ENCODE peak calls at places on chromosomes 4 and X, in five cellular contexts. One of them, this sample, is unnamed. For H3K36me3 and H3K27me3, the result is how much of the 10 kb centered on the place peaks cover.

GRCh38 chrX:40772290-40772689 is 36.9 kb upstream of the MED14 start:
- DNase-seq in uterus: no peak
- DNase-seq in thoracic aorta: no peak
- DNase-seq in right lobe of liver: no peak
- DNase-seq in cardiac muscle cell: no peak
- DNase-seq in this sample: no peak

GRCh38 chr4:136831553-136831952 is 700.7 kb downstream of the PCDH18 start:
- DNase-seq in uterus: no peak
- DNase-seq in thoracic aorta: no peak
- DNase-seq in right lobe of liver: no peak
- DNase-seq in cardiac muscle cell: peak
- DNase-seq in this sample: no peak

GRCh38 chr4:128241425-128241913 is 46.1 kb downstream of the PGRMC2 start:
- DNase-seq in uterus: no peak
- DNase-seq in thoracic aorta: no peak
- DNase-seq in right lobe of liver: no peak
- DNase-seq in cardiac muscle cell: peak
- DNase-seq in this sample: no peak

GRCh38 chr4:159950707-159951106 is 847.8 kb downstream of the RAPGEF2 start:
- DNase-seq in uterus: no peak
- DNase-seq in thoracic aorta: no peak
- DNase-seq in right lobe of liver: no peak
- DNase-seq in cardiac muscle cell: no peak
- DNase-seq in this sample: no peak

GRCh38 chr4:144646523-144647094 is 653 bp downstream of the HHIP start:
- DNase-seq in uterus: no peak
- DNase-seq in thoracic aorta: no peak
- DNase-seq in right lobe of liver: no peak
- DNase-seq in cardiac muscle cell: peak
- DNase-seq in this sample: no peak

GRCh38 chr4:156956947-156957346 is 14.7 kb downstream of the PDGFC start:
- DNase-seq in uterus: no peak
- DNase-seq in thoracic aorta: no peak
- DNase-seq in right lobe of liver: no peak
- DNase-seq in cardiac muscle cell: no peak
- DNase-seq in this sample: no peak

GRCh38 chr4:182978152-182978827 is 61.1 kb upstream of the DCTD start:
- DNase-seq in uterus: no peak
- DNase-seq in thoracic aorta: no peak
- DNase-seq in right lobe of liver: no peak
- DNase-seq in cardiac muscle cell: peak
- DNase-seq in this sample: no peak

GRCh38 chrX:38860106-38861013 is 59.1 kb downstream of the MID1IP1 start:
- DNase-seq in uterus: no peak
- DNase-seq in thoracic aorta: no peak
- DNase-seq in right lobe of liver: no peak
- DNase-seq in cardiac muscle cell: no peak
- DNase-seq in this sample: no peak

GRCh38 chr4:4837316-4837715 is 22.1 kb upstream of the MSX1 start:
- DNase-seq in uterus: no peak
- DNase-seq in thoracic aorta: no peak
- DNase-seq in right lobe of liver: no peak
- DNase-seq in cardiac muscle cell: no peak
- DNase-seq in this sample: no peak

GRCh38 chr4:151888367-151888866 is 127.6 kb upstream of the GATB start:
- DNase-seq in uterus: no peak
- DNase-seq in thoracic aorta: no peak
- DNase-seq in right lobe of liver: no peak
- DNase-seq in cardiac muscle cell: no peak
- DNase-seq in this sample: no peak

GRCh38 chr4:88028961-88029360 is 21.5 kb downstream of the PKD2 start:
- DNase-seq in uterus: no peak
- DNase-seq in thoracic aorta: no peak
- DNase-seq in right lobe of liver: no peak
- DNase-seq in cardiac muscle cell: no peak
- DNase-seq in this sample: no peak

GRCh38 chr4:142435599-142436235 is 410.4 kb downstream of the INPP4B start:
- DNase-seq in uterus: no peak
- DNase-seq in thoracic aorta: no peak
- DNase-seq in right lobe of liver: no peak
- DNase-seq in cardiac muscle cell: no peak
- DNase-seq in this sample: no peak

GRCh38 chrX:136130931-136131843 is 16.1 kb upstream of the FHL1 start:
- DNase-seq in uterus: no peak
- DNase-seq in thoracic aorta: no peak
- DNase-seq in right lobe of liver: no peak
- DNase-seq in cardiac muscle cell: peak
- DNase-seq in this sample: no peak

GRCh38 chr4:26503844-26504243 is 13.6 kb upstream of the CCKAR start:
- DNase-seq in uterus: no peak
- DNase-seq in thoracic aorta: no peak
- DNase-seq in right lobe of liver: no peak
- DNase-seq in cardiac muscle cell: no peak
- DNase-seq in this sample: no peak

GRCh38 chr4:111466821-111467605 is 678.2 kb upstream of the FAM241A start:
- DNase-seq in uterus: no peak
- DNase-seq in thoracic aorta: no peak
- DNase-seq in right lobe of liver: no peak
- DNase-seq in cardiac muscle cell: no peak
- DNase-seq in this sample: no peak

GRCh38 chr4:176313596-176314341 is 6.0 kb upstream of the SPCS3 start:
- DNase-seq in uterus: no peak
- DNase-seq in thoracic aorta: no peak
- DNase-seq in right lobe of liver: no peak
- DNase-seq in cardiac muscle cell: no peak
- DNase-seq in this sample: no peak

GRCh38 chr4:69096111-69096656 is at the start of gene UGT2B7:
- DNase-seq in uterus: no peak
- DNase-seq in thoracic aorta: no peak
- DNase-seq in right lobe of liver: no peak
- DNase-seq in cardiac muscle cell: no peak
- DNase-seq in this sample: no peak

GRCh38 chrX:1734806-1735205 is 119.9 kb downstream of the ASMT start:
- DNase-seq in uterus: no peak
- DNase-seq in thoracic aorta: no peak
- DNase-seq in right lobe of liver: no peak
- DNase-seq in cardiac muscle cell: no peak
- DNase-seq in this sample: no peak

GRCh38 chr4:19844436-19844835 is 407.3 kb upstream of the SLIT2 start:
- DNase-seq in uterus: no peak
- DNase-seq in thoracic aorta: no peak
- DNase-seq in right lobe of liver: no peak
- DNase-seq in cardiac muscle cell: peak
- DNase-seq in this sample: no peak

GRCh38 chr4:155582031-155582430 is 84.6 kb upstream of the GUCY1A1 start:
- DNase-seq in uterus: no peak
- DNase-seq in thoracic aorta: no peak
- DNase-seq in right lobe of liver: no peak
- DNase-seq in cardiac muscle cell: no peak
- DNase-seq in this sample: no peak

GRCh38 chr4:2441393-2442174 is 22.8 kb downstream of the CFAP99 start:
- DNase-seq in uterus: no peak
- DNase-seq in thoracic aorta: no peak
- DNase-seq in right lobe of liver: no peak
- DNase-seq in cardiac muscle cell: peak
- DNase-seq in this sample: no peak

GRCh38 chr4:82624819-82625218 is 63.0 kb upstream of the TMEM150C start:
- DNase-seq in uterus: no peak
- DNase-seq in thoracic aorta: no peak
- DNase-seq in right lobe of liver: no peak
- DNase-seq in cardiac muscle cell: no peak
- DNase-seq in this sample: no peak

GRCh38 chrX:19064175-19064574 is 58.1 kb downstream of the ADGRG2 start:
- DNase-seq in uterus: no peak
- DNase-seq in thoracic aorta: no peak
- DNase-seq in right lobe of liver: no peak
- DNase-seq in cardiac muscle cell: peak
- DNase-seq in this sample: no peak

GRCh38 chr4:115171220-115171619 is 57.8 kb upstream of the NDST4 start:
- DNase-seq in uterus: no peak
- DNase-seq in thoracic aorta: no peak
- DNase-seq in right lobe of liver: no peak
- DNase-seq in cardiac muscle cell: no peak
- DNase-seq in this sample: no peak

GRCh38 chr4:72527038-72527646 is 41.9 kb downstream of the ADAMTS3 start:
- DNase-seq in uterus: no peak
- DNase-seq in thoracic aorta: no peak
- DNase-seq in right lobe of liver: no peak
- DNase-seq in cardiac muscle cell: no peak
- DNase-seq in this sample: no peak

GRCh38 chrX:53940180-53940579 is 104.1 kb downstream of the PHF8 start:
- DNase-seq in uterus: no peak
- DNase-seq in thoracic aorta: no peak
- DNase-seq in right lobe of liver: no peak
- DNase-seq in cardiac muscle cell: no peak
- DNase-seq in this sample: no peak
- H3K36me3 ChIP-seq in uterus: under half
- H3K36me3 ChIP-seq in thoracic aorta: under half
- H3K36me3 ChIP-seq in right lobe of liver: under half
- H3K36me3 ChIP-seq in cardiac muscle cell: under half
- H3K36me3 ChIP-seq in this sample: under half

GRCh38 chrX:54758114-54759055 is 39.7 kb downstream of the ITIH6 start:
- DNase-seq in uterus: no peak
- DNase-seq in thoracic aorta: no peak
- DNase-seq in right lobe of liver: no peak
- DNase-seq in cardiac muscle cell: no peak
- DNase-seq in this sample: no peak
- H3K4me3 ChIP-seq in uterus: no peak
- H3K4me3 ChIP-seq in thoracic aorta: no peak
- H3K4me3 ChIP-seq in right lobe of liver: no peak
- H3K4me3 ChIP-seq in cardiac muscle cell: no peak
- H3K4me3 ChIP-seq in this sample: no peak

GRCh38 chr4:41734366-41734765 is 14.2 kb downstream of the PHOX2B start:
- DNase-seq in uterus: no peak
- DNase-seq in thoracic aorta: no peak
- DNase-seq in right lobe of liver: no peak
- DNase-seq in cardiac muscle cell: no peak
- DNase-seq in this sample: no peak

GRCh38 chr4:41727861-41728570 is 20.5 kb downstream of the PHOX2B start:
- DNase-seq in uterus: no peak
- DNase-seq in thoracic aorta: no peak
- DNase-seq in right lobe of liver: no peak
- DNase-seq in cardiac muscle cell: no peak
- DNase-seq in this sample: no peak

GRCh38 chr4:41728571-41728908 is 20.0 kb downstream of the PHOX2B start:
- DNase-seq in uterus: no peak
- DNase-seq in thoracic aorta: no peak
- DNase-seq in right lobe of liver: no peak
- DNase-seq in cardiac muscle cell: no peak
- DNase-seq in this sample: no peak

DNA sequence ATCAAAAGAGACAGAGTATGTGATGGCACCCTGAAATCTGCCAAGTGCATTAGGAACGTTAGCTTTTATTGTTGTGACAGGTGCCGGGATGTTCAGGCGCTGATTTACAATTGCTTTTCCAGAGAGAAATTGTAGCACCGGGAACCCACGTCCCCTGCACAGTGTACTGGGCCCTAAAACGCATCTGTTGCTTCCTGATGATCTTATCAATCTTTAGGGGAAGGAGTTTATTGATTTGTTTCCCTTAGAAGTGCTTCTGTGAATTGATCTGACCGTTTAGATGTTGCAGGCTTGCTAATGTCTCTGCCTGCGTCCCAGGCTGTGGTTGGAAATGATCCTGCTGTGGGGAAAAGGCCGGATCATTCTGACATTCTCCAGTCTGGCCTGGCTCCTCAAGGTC is 17.0 kb downstream of the PHOX2B start:
- DNase-seq in uterus: no peak
- DNase-seq in thoracic aorta: no peak
- DNase-seq in right lobe of liver: no peak
- DNase-seq in cardiac muscle cell: no peak
- DNase-seq in this sample: no peak
- H3K27me3 ChIP-seq in uterus: under half
- H3K27me3 ChIP-seq in thoracic aorta: under half
- H3K27me3 ChIP-seq in right lobe of liver: under half
- H3K27me3 ChIP-seq in cardiac muscle cell: half or more
- H3K27me3 ChIP-seq in this sample: under half

GRCh38 chrX:53666171-53666570 is 20.3 kb downstream of the HUWE1 start:
- DNase-seq in uterus: no peak
- DNase-seq in thoracic aorta: no peak
- DNase-seq in right lobe of liver: no peak
- DNase-seq in cardiac muscle cell: no peak
- DNase-seq in this sample: no peak
- H3K36me3 ChIP-seq in uterus: under half
- H3K36me3 ChIP-seq in thoracic aorta: under half
- H3K36me3 ChIP-seq in right lobe of liver: under half
- H3K36me3 ChIP-seq in cardiac muscle cell: under half
- H3K36me3 ChIP-seq in this sample: under half

GRCh38 chrX:101097546-101098453 is at the start of gene CENPI:
- DNase-seq in uterus: peak
- DNase-seq in thoracic aorta: peak
- DNase-seq in right lobe of liver: peak
- DNase-seq in cardiac muscle cell: peak
- DNase-seq in this sample: peak
- H3K4me3 ChIP-seq in uterus: peak
- H3K4me3 ChIP-seq in thoracic aorta: peak
- H3K4me3 ChIP-seq in right lobe of liver: peak
- H3K4me3 ChIP-seq in cardiac muscle cell: peak
- H3K4me3 ChIP-seq in this sample: peak

GRCh38 chrX:32524385-32524784 is 687.0 kb downstream of the DMD start:
- DNase-seq in uterus: no peak
- DNase-seq in thoracic aorta: no peak
- DNase-seq in right lobe of liver: no peak
- DNase-seq in cardiac muscle cell: no peak
- DNase-seq in this sample: no peak
- H3K27me3 ChIP-seq in uterus: under half
- H3K27me3 ChIP-seq in thoracic aorta: under half
- H3K27me3 ChIP-seq in right lobe of liver: under half
- H3K27me3 ChIP-seq in cardiac muscle cell: under half
- H3K27me3 ChIP-seq in this sample: under half

DNA sequence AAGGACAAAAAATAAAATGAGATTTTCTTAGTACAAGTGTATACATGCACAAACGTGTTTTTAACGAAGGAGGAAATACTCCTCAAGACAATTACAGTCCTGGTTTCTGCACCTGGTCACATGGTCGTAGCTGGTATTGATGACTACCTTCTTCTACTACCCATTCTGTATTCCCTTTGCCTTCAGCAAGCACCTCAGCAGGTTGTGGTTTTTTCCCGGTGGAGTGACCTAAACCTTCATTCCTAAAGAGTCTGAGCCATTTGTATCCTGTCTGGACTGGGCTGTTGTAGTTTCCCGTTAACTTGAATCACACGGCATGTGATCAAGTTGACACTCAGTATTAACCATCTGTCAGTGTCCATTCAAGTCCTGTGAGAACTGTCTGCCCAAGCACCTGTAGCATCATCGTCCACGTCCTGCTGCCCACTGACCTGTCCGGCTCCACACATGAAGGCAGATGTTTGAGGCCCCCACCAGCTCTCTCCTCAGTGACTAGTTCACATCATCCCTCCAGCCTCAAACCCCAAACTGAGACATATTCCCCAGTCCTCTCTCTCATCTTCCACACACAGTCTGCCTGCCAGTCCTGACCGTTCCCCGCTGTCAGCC is 31.1 kb upstream of the TBC1D14 start:
- DNase-seq in uterus: no peak
- DNase-seq in thoracic aorta: no peak
- DNase-seq in right lobe of liver: no peak
- DNase-seq in cardiac muscle cell: no peak
- DNase-seq in this sample: peak
- H3K36me3 ChIP-seq in uterus: under half
- H3K36me3 ChIP-seq in thoracic aorta: half or more
- H3K36me3 ChIP-seq in right lobe of liver: under half
- H3K36me3 ChIP-seq in cardiac muscle cell: half or more
- H3K36me3 ChIP-seq in this sample: half or more